ENCODE peak calls at places on chromosome 21, in five cellular contexts. One of them, this sample, is unnamed.

GRCh38 chr21:44509539-44509938 is 30.5 kb downstream of the KRTAP10-1 start:
- DNase-seq in fibroblast of pulmonary artery: no peak
- DNase-seq in esophagus squamous epithelium: no peak
- DNase-seq in endodermal cell: no peak
- DNase-seq in upper lobe of right lung: peak; percentile 92
- DNase-seq in this sample: no peak

GRCh38 chr21:29817450-29817849 is 122.3 kb downstream of the GRIK1 start:
- DNase-seq in fibroblast of pulmonary artery: no peak
- DNase-seq in esophagus squamous epithelium: no peak
- DNase-seq in endodermal cell: no peak
- DNase-seq in upper lobe of right lung: no peak
- DNase-seq in this sample: no peak

GRCh38 chr21:40837456-40837855 is 9.5 kb downstream of the DSCAM start:
- DNase-seq in fibroblast of pulmonary artery: no peak
- DNase-seq in esophagus squamous epithelium: no peak
- DNase-seq in endodermal cell: no peak
- DNase-seq in upper lobe of right lung: no peak
- DNase-seq in this sample: no peak

GRCh38 chr21:39668369-39668768 is 55.6 kb downstream of the B3GALT5 start:
- DNase-seq in fibroblast of pulmonary artery: no peak
- DNase-seq in esophagus squamous epithelium: no peak
- DNase-seq in endodermal cell: no peak
- DNase-seq in upper lobe of right lung: peak; percentile 40
- DNase-seq in this sample: no peak

GRCh38 chr21:44448651-44449131 is 6.6 kb upstream of the LRRC3 start:
- DNase-seq in fibroblast of pulmonary artery: no peak
- DNase-seq in esophagus squamous epithelium: no peak
- DNase-seq in endodermal cell: peak; percentile 33
- DNase-seq in upper lobe of right lung: no peak
- DNase-seq in this sample: no peak

GRCh38 chr21:27017251-27017650 is 50.4 kb upstream of the ADAMTS5 start:
- DNase-seq in fibroblast of pulmonary artery: peak; percentile 57
- DNase-seq in esophagus squamous epithelium: no peak
- DNase-seq in endodermal cell: no peak
- DNase-seq in upper lobe of right lung: no peak
- DNase-seq in this sample: no peak

GRCh38 chr21:23374155-23374554 is 2233.1 kb downstream of the MRPL39 start:
- DNase-seq in fibroblast of pulmonary artery: no peak
- DNase-seq in esophagus squamous epithelium: no peak
- DNase-seq in endodermal cell: no peak
- DNase-seq in upper lobe of right lung: no peak
- DNase-seq in this sample: no peak

GRCh38 chr21:38843379-38843778 is 37.6 kb downstream of the ETS2 start:
- DNase-seq in fibroblast of pulmonary artery: no peak
- DNase-seq in esophagus squamous epithelium: no peak
- DNase-seq in endodermal cell: no peak
- DNase-seq in upper lobe of right lung: no peak
- DNase-seq in this sample: no peak

GRCh38 chr21:38798481-38798882 is 7.2 kb upstream of the ETS2 start:
- DNase-seq in fibroblast of pulmonary artery: peak; percentile 50
- DNase-seq in esophagus squamous epithelium: no peak
- DNase-seq in endodermal cell: peak; percentile 75
- DNase-seq in upper lobe of right lung: no peak
- DNase-seq in this sample: no peak

GRCh38 chr21:39159342-39160063 is 23.7 kb downstream of the PSMG1 start:
- DNase-seq in fibroblast of pulmonary artery: no peak
- DNase-seq in esophagus squamous epithelium: no peak
- DNase-seq in endodermal cell: no peak
- DNase-seq in upper lobe of right lung: no peak
- DNase-seq in this sample: no peak

GRCh38 chr21:23401278-23401677 is 2206.0 kb downstream of the MRPL39 start:
- DNase-seq in fibroblast of pulmonary artery: peak; percentile 1
- DNase-seq in esophagus squamous epithelium: no peak
- DNase-seq in endodermal cell: no peak
- DNase-seq in upper lobe of right lung: no peak
- DNase-seq in this sample: no peak

GRCh38 chr21:29372063-29372802 is 73.5 kb downstream of the BACH1 start:
- DNase-seq in fibroblast of pulmonary artery: peak; percentile 90
- DNase-seq in esophagus squamous epithelium: peak; percentile 10
- DNase-seq in endodermal cell: peak; percentile 76
- DNase-seq in upper lobe of right lung: no peak
- DNase-seq in this sample: peak; percentile 73

GRCh38 chr21:26815197-26815596 is 30.0 kb downstream of the ADAMTS1 start:
- DNase-seq in fibroblast of pulmonary artery: peak; percentile 40
- DNase-seq in esophagus squamous epithelium: no peak
- DNase-seq in endodermal cell: no peak
- DNase-seq in upper lobe of right lung: no peak
- DNase-seq in this sample: no peak

GRCh38 chr21:39630191-39630591 is 17.5 kb downstream of the B3GALT5 start:
- DNase-seq in fibroblast of pulmonary artery: no peak
- DNase-seq in esophagus squamous epithelium: no peak
- DNase-seq in endodermal cell: no peak
- DNase-seq in upper lobe of right lung: no peak
- DNase-seq in this sample: no peak

GRCh38 chr21:46350981-46351380 is 27.0 kb downstream of the PCNT start:
- DNase-seq in fibroblast of pulmonary artery: no peak
- DNase-seq in esophagus squamous epithelium: no peak
- DNase-seq in endodermal cell: no peak
- DNase-seq in upper lobe of right lung: no peak
- DNase-seq in this sample: no peak

GRCh38 chr21:43712268-43712942 is 6.5 kb upstream of the PDXK start:
- DNase-seq in fibroblast of pulmonary artery: no peak
- DNase-seq in esophagus squamous epithelium: no peak
- DNase-seq in endodermal cell: peak; percentile 49
- DNase-seq in upper lobe of right lung: peak; percentile 87
- DNase-seq in this sample: no peak

GRCh38 chr21:33125981-33126380 is 56.0 kb downstream of the OLIG1 start:
- DNase-seq in fibroblast of pulmonary artery: no peak
- DNase-seq in esophagus squamous epithelium: no peak
- DNase-seq in endodermal cell: no peak
- DNase-seq in upper lobe of right lung: no peak
- DNase-seq in this sample: no peak

GRCh38 chr21:45509566-45510465 is 32.4 kb downstream of the SLC19A1 start:
- DNase-seq in fibroblast of pulmonary artery: no peak
- DNase-seq in esophagus squamous epithelium: no peak
- DNase-seq in endodermal cell: peak; percentile 76
- DNase-seq in upper lobe of right lung: peak; percentile 62
- DNase-seq in this sample: no peak

GRCh38 chr21:38852278-38852677 is 46.5 kb downstream of the ETS2 start:
- DNase-seq in fibroblast of pulmonary artery: no peak
- DNase-seq in esophagus squamous epithelium: no peak
- DNase-seq in endodermal cell: no peak
- DNase-seq in upper lobe of right lung: no peak
- DNase-seq in this sample: no peak

GRCh38 chr21:45818904-45819285 is 162.7 kb upstream of the COL6A1 start:
- DNase-seq in fibroblast of pulmonary artery: peak; percentile 57
- DNase-seq in esophagus squamous epithelium: no peak
- DNase-seq in endodermal cell: no peak
- DNase-seq in upper lobe of right lung: no peak
- DNase-seq in this sample: no peak

GRCh38 chr21:44424608-44425306 is 30.6 kb upstream of the LRRC3 start:
- DNase-seq in fibroblast of pulmonary artery: no peak
- DNase-seq in esophagus squamous epithelium: no peak
- DNase-seq in endodermal cell: no peak
- DNase-seq in upper lobe of right lung: peak; percentile 31
- DNase-seq in this sample: no peak

GRCh38 chr21:46397993-46398392 is 60.7 kb upstream of the DIP2A start:
- DNase-seq in fibroblast of pulmonary artery: no peak
- DNase-seq in esophagus squamous epithelium: no peak
- DNase-seq in endodermal cell: no peak
- DNase-seq in upper lobe of right lung: no peak
- DNase-seq in this sample: no peak

GRCh38 chr21:34197561-34197960 is 124.2 kb downstream of the MRPS6 start:
- DNase-seq in fibroblast of pulmonary artery: no peak
- DNase-seq in esophagus squamous epithelium: no peak
- DNase-seq in endodermal cell: no peak
- DNase-seq in upper lobe of right lung: no peak
- DNase-seq in this sample: no peak

GRCh38 chr21:45041351-45041805 is 33.0 kb upstream of the ADARB1 start:
- DNase-seq in fibroblast of pulmonary artery: peak; percentile 85
- DNase-seq in esophagus squamous epithelium: no peak
- DNase-seq in endodermal cell: no peak
- DNase-seq in upper lobe of right lung: peak; percentile 81
- DNase-seq in this sample: no peak

GRCh38 chr21:46429754-46430681 is 28.7 kb upstream of the DIP2A start:
- DNase-seq in fibroblast of pulmonary artery: no peak
- DNase-seq in esophagus squamous epithelium: no peak
- DNase-seq in endodermal cell: peak; percentile 25
- DNase-seq in upper lobe of right lung: no peak
- DNase-seq in this sample: no peak

GRCh38 chr21:33198346-33199135 is 31.2 kb upstream of the IFNAR2 start:
- DNase-seq in fibroblast of pulmonary artery: peak; percentile 41
- DNase-seq in esophagus squamous epithelium: no peak
- DNase-seq in endodermal cell: no peak
- DNase-seq in upper lobe of right lung: no peak
- DNase-seq in this sample: no peak

GRCh38 chr21:16419188-16419874 is 689.5 kb downstream of the USP25 start:
- DNase-seq in fibroblast of pulmonary artery: peak; percentile 96
- DNase-seq in esophagus squamous epithelium: no peak
- DNase-seq in endodermal cell: no peak
- DNase-seq in upper lobe of right lung: peak; percentile 67
- DNase-seq in this sample: no peak

GRCh38 chr21:45856422-45856821 is 125.1 kb upstream of the COL6A1 start:
- DNase-seq in fibroblast of pulmonary artery: no peak
- DNase-seq in esophagus squamous epithelium: no peak
- DNase-seq in endodermal cell: peak; percentile 16
- DNase-seq in upper lobe of right lung: no peak
- DNase-seq in this sample: no peak

GRCh38 chr21:38811257-38811656 is 5.5 kb downstream of the ETS2 start:
- DNase-seq in fibroblast of pulmonary artery: peak; percentile 89
- DNase-seq in esophagus squamous epithelium: no peak
- DNase-seq in endodermal cell: no peak
- DNase-seq in upper lobe of right lung: no peak
- DNase-seq in this sample: no peak

GRCh38 chr21:27823652-27824201 is 856.8 kb upstream of the ADAMTS5 start:
- DNase-seq in fibroblast of pulmonary artery: no peak
- DNase-seq in esophagus squamous epithelium: no peak
- DNase-seq in endodermal cell: no peak
- DNase-seq in upper lobe of right lung: no peak
- DNase-seq in this sample: no peak

GRCh38 chr21:34279285-34279684 is 84.5 kb upstream of the KCNE2 start:
- DNase-seq in fibroblast of pulmonary artery: no peak
- DNase-seq in esophagus squamous epithelium: no peak
- DNase-seq in endodermal cell: no peak
- DNase-seq in upper lobe of right lung: no peak
- DNase-seq in this sample: no peak

DNA sequence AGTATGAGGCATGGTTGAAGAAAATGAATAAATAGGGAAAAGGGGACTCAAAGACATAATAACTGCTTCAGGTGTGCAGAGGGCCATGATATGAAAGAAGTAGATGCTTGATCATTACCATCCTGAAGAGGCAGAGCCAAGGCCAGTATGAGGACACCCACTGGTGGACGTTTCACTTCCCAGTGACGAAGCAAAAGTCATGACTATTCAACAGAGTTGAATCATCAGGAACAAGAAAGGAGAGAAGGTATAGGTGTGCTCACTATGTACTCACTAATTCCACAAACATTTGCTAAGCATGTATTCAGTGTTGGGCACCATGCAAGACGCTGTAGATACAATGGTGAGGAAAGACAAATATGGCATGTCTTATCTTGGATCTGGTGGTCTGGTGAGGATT is 319.2 kb upstream of the RUNX1 start:
- DNase-seq in fibroblast of pulmonary artery: no peak
- DNase-seq in esophagus squamous epithelium: no peak
- DNase-seq in endodermal cell: no peak
- DNase-seq in upper lobe of right lung: no peak
- DNase-seq in this sample: no peak
- TF ChIP-seq CTCF in fibroblast of pulmonary artery: no peak
- TF ChIP-seq CTCF in esophagus squamous epithelium: no peak
- TF ChIP-seq CTCF in endodermal cell: no peak
- TF ChIP-seq CTCF in upper lobe of right lung: no peak
- TF ChIP-seq CTCF in this sample: no peak

GRCh38 chr21:15065381-15066230 is 806 bp upstream of the NRIP1 start:
- DNase-seq in fibroblast of pulmonary artery: peak; percentile 92
- DNase-seq in esophagus squamous epithelium: peak; percentile 21
- DNase-seq in endodermal cell: peak; percentile 89
- DNase-seq in upper lobe of right lung: peak; percentile 90
- DNase-seq in this sample: peak; percentile 63
- TF ChIP-seq CTCF in fibroblast of pulmonary artery: no peak
- TF ChIP-seq CTCF in esophagus squamous epithelium: no peak
- TF ChIP-seq CTCF in endodermal cell: peak; percentile 22
- TF ChIP-seq CTCF in upper lobe of right lung: no peak
- TF ChIP-seq CTCF in this sample: no peak

DNA sequence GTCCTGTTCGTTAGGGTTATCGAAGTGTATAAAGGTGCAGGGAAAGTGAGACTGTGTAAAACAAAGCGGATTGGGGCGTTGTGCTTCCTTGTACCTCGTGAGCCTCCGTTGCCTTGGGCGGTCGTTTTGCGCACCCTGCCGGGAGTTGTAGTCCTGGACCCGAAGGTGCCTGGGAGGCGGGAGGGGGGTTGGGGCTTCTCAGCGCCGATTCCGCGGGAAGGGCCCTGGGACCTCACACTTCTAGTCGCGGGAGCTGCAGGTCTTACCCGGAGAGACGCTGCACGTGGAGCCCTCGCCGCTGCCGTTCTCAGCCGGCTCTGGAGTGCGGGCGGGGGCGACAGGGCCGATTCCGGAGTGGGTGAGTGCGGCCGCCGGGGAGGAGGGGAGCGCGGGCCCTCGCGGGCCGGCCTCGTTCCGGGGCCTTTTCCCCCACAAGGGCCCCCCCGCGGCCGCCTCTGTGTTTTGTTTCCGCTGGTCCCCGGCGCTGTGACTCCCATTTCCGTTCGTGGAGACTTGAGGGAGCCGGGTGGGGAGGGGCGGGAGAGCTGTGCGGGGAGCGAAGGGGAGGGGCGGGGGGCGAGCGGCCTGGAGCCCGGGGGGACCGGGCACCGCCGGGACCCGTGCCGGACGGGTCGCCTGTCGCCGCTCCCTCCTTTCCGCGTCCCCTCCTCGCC is 586 bp downstream of the GABPA start:
- DNase-seq in fibroblast of pulmonary artery: peak; percentile 83
- DNase-seq in esophagus squamous epithelium: peak; percentile 72
- DNase-seq in endodermal cell: peak; percentile 95
- DNase-seq in upper lobe of right lung: peak; percentile 96
- DNase-seq in this sample: peak; percentile 84
- TF ChIP-seq CTCF in fibroblast of pulmonary artery: no peak
- TF ChIP-seq CTCF in esophagus squamous epithelium: no peak
- TF ChIP-seq CTCF in endodermal cell: peak; percentile 14
- TF ChIP-seq CTCF in upper lobe of right lung: no peak
- TF ChIP-seq CTCF in this sample: no peak

DNA sequence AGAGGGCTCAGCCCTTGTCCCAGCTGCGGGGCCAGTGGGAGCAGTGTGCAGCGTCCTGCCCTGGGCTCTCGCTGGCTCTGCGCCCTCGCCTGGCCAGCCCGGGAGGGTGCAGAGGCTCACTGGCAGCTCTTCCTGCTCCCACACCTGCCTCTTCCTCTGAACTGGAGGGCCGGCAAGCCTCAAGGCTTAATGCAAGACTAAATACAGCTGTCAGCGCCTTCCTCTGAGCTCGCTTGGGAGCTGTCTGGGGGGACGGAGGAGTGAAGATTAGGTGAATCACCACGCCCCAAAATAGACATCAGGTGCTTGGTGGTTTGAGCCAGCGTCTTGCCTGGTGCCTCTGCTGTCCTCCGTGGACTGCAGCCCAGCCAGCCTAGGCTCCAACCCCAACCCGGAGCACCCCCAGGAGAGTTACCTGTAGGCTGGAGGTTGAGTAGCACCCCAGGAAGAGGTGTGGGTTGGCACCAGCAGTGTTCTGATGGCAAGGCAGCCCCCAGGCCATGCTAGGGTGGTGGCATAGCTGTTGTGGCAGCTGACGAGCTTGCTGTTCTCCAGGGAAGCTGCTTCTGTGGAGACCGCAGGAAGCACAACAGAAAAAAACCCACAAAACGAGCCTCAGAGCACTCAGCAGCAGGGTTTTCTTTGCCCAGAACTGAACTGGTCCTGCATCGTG is 36.9 kb downstream of the UMODL1 start:
- DNase-seq in fibroblast of pulmonary artery: peak; percentile 62
- DNase-seq in esophagus squamous epithelium: no peak
- DNase-seq in endodermal cell: peak; percentile 91
- DNase-seq in upper lobe of right lung: peak; percentile 88
- DNase-seq in this sample: peak; percentile 90
- TF ChIP-seq CTCF in fibroblast of pulmonary artery: peak; percentile 82
- TF ChIP-seq CTCF in esophagus squamous epithelium: peak; percentile 38
- TF ChIP-seq CTCF in endodermal cell: peak; percentile 84
- TF ChIP-seq CTCF in upper lobe of right lung: peak; percentile 80
- TF ChIP-seq CTCF in this sample: peak; percentile 81